ENCODE peak calls at places on chromosome 22, in seven cellular contexts. One of them, this sample, is unnamed.

GRCh38 chr22:26671317-26672059 is 14.1 kb downstream of the MIAT start:
- DNase-seq in ascending aorta: peak
- DNase-seq in AG04449: no peak
- DNase-seq in HFF-Myc: no peak
- DNase-seq in tibial artery: peak
- DNase-seq in left lung: peak
- DNase-seq in psoas muscle: peak
- DNase-seq in this sample: no peak

GRCh38 chr22:30968015-30968923 is at the start of gene MORC2:
- DNase-seq in ascending aorta: no peak
- DNase-seq in AG04449: no peak
- DNase-seq in HFF-Myc: no peak
- DNase-seq in tibial artery: no peak
- DNase-seq in left lung: no peak
- DNase-seq in psoas muscle: peak
- DNase-seq in this sample: no peak

GRCh38 chr22:25419247-25420113 is 145.0 kb upstream of the GRK3 start:
- DNase-seq in ascending aorta: no peak
- DNase-seq in AG04449: no peak
- DNase-seq in HFF-Myc: no peak
- DNase-seq in tibial artery: no peak
- DNase-seq in left lung: no peak
- DNase-seq in psoas muscle: no peak
- DNase-seq in this sample: peak

GRCh38 chr22:49192180-49192856 is 635.4 kb downstream of the BRD1 start:
- DNase-seq in ascending aorta: no peak
- DNase-seq in AG04449: no peak
- DNase-seq in HFF-Myc: no peak
- DNase-seq in tibial artery: no peak
- DNase-seq in left lung: no peak
- DNase-seq in psoas muscle: peak
- DNase-seq in this sample: no peak

GRCh38 chr22:42584364-42584940 is 30.2 kb downstream of the POLDIP3 start:
- DNase-seq in ascending aorta: no peak
- DNase-seq in AG04449: no peak
- DNase-seq in HFF-Myc: no peak
- DNase-seq in tibial artery: no peak
- DNase-seq in left lung: no peak
- DNase-seq in psoas muscle: no peak
- DNase-seq in this sample: no peak

GRCh38 chr22:17706451-17706900 is 67.8 kb downstream of the BID start:
- DNase-seq in ascending aorta: peak
- DNase-seq in AG04449: peak
- DNase-seq in HFF-Myc: peak
- DNase-seq in tibial artery: peak
- DNase-seq in left lung: no peak
- DNase-seq in psoas muscle: no peak
- DNase-seq in this sample: peak

GRCh38 chr22:50523806-50524663 is 1.4 kb downstream of the SCO2 start:
- DNase-seq in ascending aorta: no peak
- DNase-seq in AG04449: no peak
- DNase-seq in HFF-Myc: no peak
- DNase-seq in tibial artery: no peak
- DNase-seq in left lung: peak
- DNase-seq in psoas muscle: peak
- DNase-seq in this sample: no peak

GRCh38 chr22:50656122-50657070 is 16.2 kb upstream of the SHANK3 start:
- DNase-seq in ascending aorta: no peak
- DNase-seq in AG04449: no peak
- DNase-seq in HFF-Myc: no peak
- DNase-seq in tibial artery: no peak
- DNase-seq in left lung: peak
- DNase-seq in psoas muscle: peak
- DNase-seq in this sample: no peak

GRCh38 chr22:22098457-22099193 is 116.0 kb upstream of the TOP3B start:
- DNase-seq in ascending aorta: no peak
- DNase-seq in AG04449: no peak
- DNase-seq in HFF-Myc: no peak
- DNase-seq in tibial artery: no peak
- DNase-seq in left lung: no peak
- DNase-seq in psoas muscle: no peak
- DNase-seq in this sample: no peak

GRCh38 chr22:46122980-46123693 is 27.2 kb upstream of the PPARA start:
- DNase-seq in ascending aorta: no peak
- DNase-seq in AG04449: no peak
- DNase-seq in HFF-Myc: no peak
- DNase-seq in tibial artery: no peak
- DNase-seq in left lung: no peak
- DNase-seq in psoas muscle: no peak
- DNase-seq in this sample: no peak

GRCh38 chr22:27198518-27199035 is 541.2 kb downstream of the MIAT start:
- DNase-seq in ascending aorta: no peak
- DNase-seq in AG04449: no peak
- DNase-seq in HFF-Myc: no peak
- DNase-seq in tibial artery: no peak
- DNase-seq in left lung: no peak
- DNase-seq in psoas muscle: no peak
- DNase-seq in this sample: no peak

GRCh38 chr22:31944700-31945477 is 554 bp downstream of the YWHAH start:
- DNase-seq in ascending aorta: peak
- DNase-seq in AG04449: no peak
- DNase-seq in HFF-Myc: no peak
- DNase-seq in tibial artery: peak
- DNase-seq in left lung: peak
- DNase-seq in psoas muscle: peak
- DNase-seq in this sample: no peak

GRCh38 chr22:17096095-17096494 is 11.3 kb downstream of the IL17RA start:
- DNase-seq in ascending aorta: no peak
- DNase-seq in AG04449: no peak
- DNase-seq in HFF-Myc: no peak
- DNase-seq in tibial artery: peak
- DNase-seq in left lung: no peak
- DNase-seq in psoas muscle: no peak
- DNase-seq in this sample: no peak

GRCh38 chr22:49793296-49793695 is 34.4 kb downstream of the BRD1 start:
- DNase-seq in ascending aorta: no peak
- DNase-seq in AG04449: no peak
- DNase-seq in HFF-Myc: no peak
- DNase-seq in tibial artery: no peak
- DNase-seq in left lung: no peak
- DNase-seq in psoas muscle: no peak
- DNase-seq in this sample: no peak

GRCh38 chr22:31625661-31626426 is 36.2 kb downstream of the PISD start:
- DNase-seq in ascending aorta: no peak
- DNase-seq in AG04449: no peak
- DNase-seq in HFF-Myc: no peak
- DNase-seq in tibial artery: peak
- DNase-seq in left lung: peak
- DNase-seq in psoas muscle: peak
- DNase-seq in this sample: no peak

GRCh38 chr22:33018232-33018864 is 39.8 kb downstream of the SYN3 start:
- DNase-seq in ascending aorta: no peak
- DNase-seq in AG04449: no peak
- DNase-seq in HFF-Myc: peak
- DNase-seq in tibial artery: no peak
- DNase-seq in left lung: no peak
- DNase-seq in psoas muscle: peak
- DNase-seq in this sample: no peak

GRCh38 chr22:32480238-32480637 is 5.6 kb downstream of the FBXO7 start:
- DNase-seq in ascending aorta: no peak
- DNase-seq in AG04449: no peak
- DNase-seq in HFF-Myc: no peak
- DNase-seq in tibial artery: no peak
- DNase-seq in left lung: no peak
- DNase-seq in psoas muscle: no peak
- DNase-seq in this sample: no peak

DNA sequence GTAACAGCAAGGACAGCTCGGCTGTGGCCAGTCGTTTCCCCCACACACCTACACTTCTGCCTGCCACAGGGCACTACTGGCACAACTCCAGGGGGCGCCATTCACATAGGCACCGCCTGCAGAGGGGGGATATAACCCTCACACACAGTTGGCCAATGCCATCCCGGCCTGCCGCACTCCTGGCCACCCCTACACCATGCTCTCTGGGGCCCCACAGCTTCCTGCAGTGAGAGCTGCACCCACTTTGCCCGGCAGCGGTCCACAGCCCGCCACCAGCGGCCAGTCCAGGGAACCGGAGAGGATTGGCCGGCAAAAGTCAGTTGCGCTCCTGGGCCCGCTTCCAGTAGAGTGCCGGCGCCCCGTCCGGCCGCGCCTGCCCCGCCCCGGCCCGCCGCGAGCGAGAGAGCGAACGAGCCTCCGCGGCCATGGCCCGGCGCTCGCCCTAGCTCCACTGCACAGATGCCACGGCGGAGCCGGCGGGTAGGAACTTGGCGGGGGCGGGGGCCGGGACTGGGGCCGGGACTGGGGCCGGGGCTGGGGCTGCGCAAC is 25.6 kb upstream of the SUSD2 start:
- DNase-seq in ascending aorta: peak
- DNase-seq in AG04449: no peak
- DNase-seq in HFF-Myc: no peak
- DNase-seq in tibial artery: peak
- DNase-seq in left lung: peak
- DNase-seq in psoas muscle: peak
- DNase-seq in this sample: peak
- TF ChIP-seq CTCF in ascending aorta: peak
- TF ChIP-seq CTCF in AG04449: peak
- TF ChIP-seq CTCF in HFF-Myc: peak
- TF ChIP-seq CTCF in tibial artery: peak
- TF ChIP-seq CTCF in left lung: peak
- TF ChIP-seq CTCF in psoas muscle: peak
- TF ChIP-seq CTCF in this sample: no peak

DNA sequence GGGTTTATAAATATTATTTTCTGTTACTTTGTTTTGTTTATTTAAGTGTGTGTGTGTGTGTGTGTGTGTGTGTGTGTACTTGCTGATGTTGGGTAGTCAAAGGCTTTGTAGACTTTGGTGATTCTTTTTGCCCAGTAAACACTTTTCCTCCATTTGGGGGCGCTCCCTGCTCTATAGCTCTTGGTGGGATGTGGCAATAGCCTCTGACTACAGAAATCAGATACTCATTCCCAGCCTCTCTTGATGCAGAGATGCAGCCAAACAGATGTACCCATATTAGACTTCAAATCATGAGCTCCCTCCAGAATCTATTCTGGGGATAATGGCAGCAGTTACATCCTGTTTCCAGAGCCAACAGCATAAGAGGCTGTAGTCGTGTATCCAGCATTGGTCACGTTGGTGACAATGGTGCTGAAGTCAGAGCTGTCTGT is 33.4 kb upstream of the APOL5 start:
- DNase-seq in ascending aorta: no peak
- DNase-seq in AG04449: no peak
- DNase-seq in HFF-Myc: no peak
- DNase-seq in tibial artery: no peak
- DNase-seq in left lung: no peak
- DNase-seq in psoas muscle: no peak
- DNase-seq in this sample: no peak
- TF ChIP-seq CTCF in ascending aorta: no peak
- TF ChIP-seq CTCF in AG04449: no peak
- TF ChIP-seq CTCF in HFF-Myc: peak
- TF ChIP-seq CTCF in tibial artery: no peak
- TF ChIP-seq CTCF in left lung: no peak
- TF ChIP-seq CTCF in psoas muscle: peak
- TF ChIP-seq CTCF in this sample: no peak

GRCh38 chr22:37617431-37617830 is 8.8 kb downstream of the GGA1 start:
- DNase-seq in ascending aorta: no peak
- DNase-seq in AG04449: no peak
- DNase-seq in HFF-Myc: no peak
- DNase-seq in tibial artery: no peak
- DNase-seq in left lung: no peak
- DNase-seq in psoas muscle: no peak
- DNase-seq in this sample: no peak

GRCh38 chr22:37619991-37620390 is 11.4 kb downstream of the GGA1 start:
- DNase-seq in ascending aorta: no peak
- DNase-seq in AG04449: no peak
- DNase-seq in HFF-Myc: no peak
- DNase-seq in tibial artery: no peak
- DNase-seq in left lung: no peak
- DNase-seq in psoas muscle: no peak
- DNase-seq in this sample: peak

GRCh38 chr22:37616205-37617083 is 7.8 kb downstream of the GGA1 start:
- DNase-seq in ascending aorta: no peak
- DNase-seq in AG04449: no peak
- DNase-seq in HFF-Myc: no peak
- DNase-seq in tibial artery: no peak
- DNase-seq in left lung: no peak
- DNase-seq in psoas muscle: no peak
- DNase-seq in this sample: peak

GRCh38 chr22:37618674-37619073 is 10.0 kb downstream of the GGA1 start:
- DNase-seq in ascending aorta: no peak
- DNase-seq in AG04449: no peak
- DNase-seq in HFF-Myc: no peak
- DNase-seq in tibial artery: no peak
- DNase-seq in left lung: no peak
- DNase-seq in psoas muscle: no peak
- DNase-seq in this sample: no peak

GRCh38 chr22:37618072-37618656 is 9.5 kb downstream of the GGA1 start:
- DNase-seq in ascending aorta: no peak
- DNase-seq in AG04449: no peak
- DNase-seq in HFF-Myc: no peak
- DNase-seq in tibial artery: no peak
- DNase-seq in left lung: no peak
- DNase-seq in psoas muscle: no peak
- DNase-seq in this sample: peak
- TF ChIP-seq CTCF in ascending aorta: no peak
- TF ChIP-seq CTCF in AG04449: no peak
- TF ChIP-seq CTCF in HFF-Myc: no peak
- TF ChIP-seq CTCF in tibial artery: no peak
- TF ChIP-seq CTCF in left lung: no peak
- TF ChIP-seq CTCF in psoas muscle: no peak
- TF ChIP-seq CTCF in this sample: no peak

GRCh38 chr22:20192972-20193760 is 42.3 kb upstream of the CCDC188 start:
- DNase-seq in ascending aorta: no peak
- DNase-seq in AG04449: no peak
- DNase-seq in HFF-Myc: no peak
- DNase-seq in tibial artery: no peak
- DNase-seq in left lung: no peak
- DNase-seq in psoas muscle: no peak
- DNase-seq in this sample: no peak
- TF ChIP-seq CTCF in ascending aorta: no peak
- TF ChIP-seq CTCF in AG04449: no peak
- TF ChIP-seq CTCF in HFF-Myc: no peak
- TF ChIP-seq CTCF in tibial artery: no peak
- TF ChIP-seq CTCF in left lung: no peak
- TF ChIP-seq CTCF in psoas muscle: no peak
- TF ChIP-seq CTCF in this sample: no peak

GRCh38 chr22:37804886-37805857 is 2.6 kb upstream of the GCAT start:
- DNase-seq in ascending aorta: peak
- DNase-seq in AG04449: no peak
- DNase-seq in HFF-Myc: peak
- DNase-seq in tibial artery: peak
- DNase-seq in left lung: peak
- DNase-seq in psoas muscle: peak
- DNase-seq in this sample: peak
- TF ChIP-seq CTCF in ascending aorta: no peak
- TF ChIP-seq CTCF in AG04449: no peak
- TF ChIP-seq CTCF in HFF-Myc: no peak
- TF ChIP-seq CTCF in tibial artery: no peak
- TF ChIP-seq CTCF in left lung: no peak
- TF ChIP-seq CTCF in psoas muscle: no peak
- TF ChIP-seq CTCF in this sample: no peak

GRCh38 chr22:24184057-24184798 is 2.9 kb downstream of the SUSD2 start:
- DNase-seq in ascending aorta: no peak
- DNase-seq in AG04449: no peak
- DNase-seq in HFF-Myc: no peak
- DNase-seq in tibial artery: no peak
- DNase-seq in left lung: peak
- DNase-seq in psoas muscle: peak
- DNase-seq in this sample: no peak
- TF ChIP-seq CTCF in ascending aorta: no peak
- TF ChIP-seq CTCF in AG04449: no peak
- TF ChIP-seq CTCF in HFF-Myc: no peak
- TF ChIP-seq CTCF in tibial artery: no peak
- TF ChIP-seq CTCF in left lung: no peak
- TF ChIP-seq CTCF in psoas muscle: no peak
- TF ChIP-seq CTCF in this sample: no peak

This sample was measured in CD14-positive monocyte.